ENCODE peak calls at places on chromosomes 3 and 15, in five cellular contexts. U is AG10803, L is sigmoid colon, I is GM23338, R is lower lobe of right lung. B is an unnamed sample.

GRCh38 chr3:14304101-14305045 is 98.0 kb upstream of the SLC6A6 start:
- DNase-seq in U (no peak), L (no peak), I (no peak), R (no peak), B (no peak)

GRCh38 chr15:48221885-48222284 is 15.8 kb downstream of the SLC12A1 start:
- DNase-seq in U (peak), L (no peak), I (no peak), R (no peak), B (peak)

GRCh38 chr3:53566450-53567145 is 72.2 kb downstream of the CACNA1D start:
- DNase-seq in U (no peak), L (no peak), I (no peak), R (no peak), B (no peak)

GRCh38 chr3:109137766-109138165 is 1.2 kb downstream of the C3orf85 start:
- DNase-seq in U (no peak), L (no peak), I (peak), R (no peak), B (no peak)

GRCh38 chr3:194686816-194687637 is 1.3 kb downstream of the FAM43A start:
- DNase-seq in U (peak), L (peak), I (peak), R (peak), B (peak)

GRCh38 chr15:84926491-84927220 is 42.2 kb downstream of the SLC28A1 start:
- DNase-seq in U (no peak), L (peak), I (no peak), R (no peak), B (no peak)

GRCh38 chr3:15148614-15149013 is 49.7 kb upstream of the RBSN start:
- DNase-seq in U (no peak), L (no peak), I (peak), R (no peak), B (no peak)

GRCh38 chr15:34616613-34617012 is 33.2 kb upstream of the GOLGA8B start:
- DNase-seq in U (peak), L (no peak), I (peak), R (no peak), B (peak)

GRCh38 chr3:58288011-58288728 is 17.9 kb upstream of the RPP14 start:
- DNase-seq in U (peak), L (no peak), I (peak), R (no peak), B (no peak)

GRCh38 chr3:104989878-104990277 is 376.8 kb upstream of the ALCAM start:
- DNase-seq in U (peak), L (no peak), I (no peak), R (no peak), B (peak)

GRCh38 chr3:104992618-104993017 is 374.1 kb upstream of the ALCAM start:
- DNase-seq in U (no peak), L (no peak), I (no peak), R (no peak), B (no peak)

GRCh38 chr3:104990758-104991157 is 376.0 kb upstream of the ALCAM start:
- DNase-seq in U (no peak), L (no peak), I (no peak), R (no peak), B (no peak)

GRCh38 chr3:104988491-104988890 is 378.2 kb upstream of the ALCAM start:
- DNase-seq in U (no peak), L (no peak), I (no peak), R (no peak), B (peak)

DNA sequence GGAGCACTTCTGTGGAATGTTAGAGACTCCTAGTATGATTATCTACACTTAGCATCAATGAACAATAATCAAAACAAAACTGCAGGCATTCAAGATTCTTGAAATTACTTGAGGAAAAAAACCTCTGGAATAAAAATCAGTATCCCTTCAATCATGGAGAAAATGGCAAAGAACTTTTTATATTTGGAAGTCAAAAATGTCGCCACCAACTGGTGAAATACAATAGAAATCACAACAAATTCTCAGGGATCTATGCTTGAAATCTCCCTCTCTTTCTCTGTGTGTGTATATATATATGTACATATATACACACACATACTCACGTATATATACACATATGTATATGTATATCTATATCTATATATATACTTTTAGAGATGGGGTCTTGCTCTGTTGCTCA is 378.9 kb upstream of the ALCAM start:
- DNase-seq in U (no peak), L (no peak), I (peak), R (no peak), B (no peak)
- TF ChIP-seq CTCF in U (peak), L (no peak), I (peak), R (no peak), B (peak)

GRCh38 chr3:165895919-165896318 is 58.7 kb upstream of the BCHE start:
- DNase-seq in U (no peak), L (no peak), I (peak), R (no peak), B (no peak)
- TF ChIP-seq CTCF in U (no peak), L (no peak), I (peak), R (no peak), B (no peak)

DNA sequence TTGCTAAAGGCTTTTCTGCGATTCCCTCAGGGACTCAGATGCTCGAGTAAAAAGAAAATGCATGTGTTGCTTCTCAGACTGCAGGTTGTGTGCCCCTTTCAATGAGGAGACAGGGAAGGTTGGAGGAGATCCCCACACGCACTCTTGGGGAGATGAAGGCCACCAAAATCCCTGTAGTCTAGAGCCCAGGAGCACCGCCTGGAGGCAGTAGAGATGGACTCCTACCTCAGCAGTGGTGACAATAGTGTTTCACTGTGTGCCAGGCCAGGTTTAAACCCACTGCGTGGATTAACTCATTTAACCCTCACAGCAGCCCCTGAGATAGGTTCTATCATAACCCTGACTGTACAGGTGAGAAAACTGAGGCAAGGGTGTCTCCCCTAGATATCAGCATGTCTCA is 15.2 kb downstream of the MEGF11 start:
- DNase-seq in U (no peak), L (no peak), I (peak), R (no peak), B (no peak)
- TF ChIP-seq CTCF in U (no peak), L (no peak), I (peak), R (no peak), B (no peak)

DNA sequence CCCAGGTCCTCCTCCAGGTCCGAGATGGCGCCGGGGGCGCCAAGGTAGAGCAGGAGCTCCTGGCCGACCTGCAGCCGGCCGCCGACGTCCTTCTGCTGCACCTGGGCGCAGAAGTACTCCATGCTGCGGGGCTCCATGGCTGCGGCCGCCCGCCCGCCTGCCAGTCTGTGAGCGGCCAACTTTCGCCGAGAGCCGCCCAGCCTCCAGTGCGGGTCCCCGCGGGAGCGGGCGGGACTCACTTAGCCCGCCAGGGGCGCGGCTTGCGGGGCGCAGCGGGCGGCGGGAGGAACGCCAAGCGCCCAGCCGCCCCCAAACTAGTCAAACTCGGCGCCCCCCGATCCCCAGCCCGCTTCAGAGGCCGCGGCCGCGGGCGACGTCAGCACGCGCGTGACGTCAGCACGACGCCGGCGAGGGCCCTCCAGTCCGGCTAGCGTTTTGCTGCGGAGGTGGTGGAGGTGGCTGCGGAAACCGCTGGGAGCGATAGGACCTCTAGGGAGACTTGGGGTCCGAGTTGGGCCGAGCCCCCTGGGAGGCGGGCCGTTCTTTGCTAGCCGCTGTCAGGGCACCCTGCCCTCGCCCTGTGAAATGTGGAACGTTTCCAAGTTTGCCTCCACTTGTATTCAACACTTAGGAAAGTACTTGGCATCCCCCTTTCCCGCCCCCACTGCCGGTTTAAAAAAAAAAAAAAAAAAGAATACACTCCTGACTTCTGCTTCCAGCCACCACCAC is at the start of gene CLASP2:
- DNase-seq in U (peak), L (peak), I (peak), R (peak), B (peak)
- TF ChIP-seq CTCF in U (no peak), L (no peak), I (no peak), R (no peak), B (peak)

DNA sequence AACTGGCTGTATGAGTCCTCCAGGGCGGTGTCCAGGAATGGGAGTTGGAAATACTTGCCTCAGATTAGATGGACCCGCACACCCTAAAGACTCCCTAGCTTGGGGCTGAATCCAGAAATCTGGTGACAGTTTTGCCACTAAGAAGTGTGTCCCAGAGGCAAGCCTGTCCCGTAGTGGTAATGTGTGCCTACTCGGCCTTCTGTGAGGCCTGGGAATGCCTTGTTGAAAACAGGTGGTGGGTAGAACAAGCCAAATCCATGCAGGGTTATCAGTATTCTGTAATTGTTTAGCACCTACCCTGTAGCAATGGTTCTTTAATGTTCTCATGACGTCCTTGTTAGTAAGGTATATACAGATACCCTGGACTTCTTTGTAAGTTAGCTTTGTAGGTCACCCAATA is 1.6 kb downstream of the C3orf52 start:
- DNase-seq in U (no peak), L (no peak), I (no peak), R (no peak), B (no peak)
- TF ChIP-seq CTCF in U (no peak), L (no peak), I (no peak), R (no peak), B (no peak)

DNA sequence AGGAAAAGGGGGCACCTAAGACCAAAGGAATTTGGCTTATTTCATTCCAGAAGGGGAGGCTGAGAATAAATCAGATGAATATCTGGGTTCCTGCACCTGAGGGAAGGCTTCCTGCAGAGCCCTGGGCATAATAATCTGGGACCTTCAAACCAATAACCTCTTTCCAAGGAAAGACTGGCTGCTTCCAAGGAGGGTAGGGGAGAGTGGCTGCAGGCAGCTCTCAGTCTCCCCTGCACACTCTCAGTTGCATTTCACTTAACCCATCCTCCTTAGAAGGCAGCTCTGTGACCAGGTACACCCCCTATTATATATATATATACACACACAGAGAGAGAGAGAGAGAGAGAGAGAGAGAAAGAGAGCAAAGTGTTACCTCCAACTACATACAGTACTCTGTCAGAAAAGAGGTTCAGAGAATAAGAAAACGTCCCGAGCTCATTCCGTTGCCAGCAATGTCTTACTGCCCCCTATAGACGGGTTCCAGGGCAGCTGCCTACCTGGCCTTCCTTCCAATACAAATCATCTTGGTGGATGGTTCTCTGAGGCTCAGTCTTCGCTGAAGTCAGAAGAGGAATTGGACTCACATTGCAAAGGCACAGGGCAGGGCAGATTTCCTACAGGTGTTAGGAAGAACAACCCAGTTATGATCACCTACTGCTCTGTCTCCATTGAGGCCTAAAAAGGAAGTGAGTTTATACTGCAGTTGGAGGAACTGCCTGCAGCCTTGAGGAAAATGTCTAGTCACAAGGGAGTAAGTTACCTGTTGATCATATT is 26.1 kb downstream of the CAPN3 start:
- DNase-seq in U (peak), L (no peak), I (peak), R (no peak), B (peak)
- TF ChIP-seq CTCF in U (peak), L (no peak), I (peak), R (peak), B (peak)

DNA sequence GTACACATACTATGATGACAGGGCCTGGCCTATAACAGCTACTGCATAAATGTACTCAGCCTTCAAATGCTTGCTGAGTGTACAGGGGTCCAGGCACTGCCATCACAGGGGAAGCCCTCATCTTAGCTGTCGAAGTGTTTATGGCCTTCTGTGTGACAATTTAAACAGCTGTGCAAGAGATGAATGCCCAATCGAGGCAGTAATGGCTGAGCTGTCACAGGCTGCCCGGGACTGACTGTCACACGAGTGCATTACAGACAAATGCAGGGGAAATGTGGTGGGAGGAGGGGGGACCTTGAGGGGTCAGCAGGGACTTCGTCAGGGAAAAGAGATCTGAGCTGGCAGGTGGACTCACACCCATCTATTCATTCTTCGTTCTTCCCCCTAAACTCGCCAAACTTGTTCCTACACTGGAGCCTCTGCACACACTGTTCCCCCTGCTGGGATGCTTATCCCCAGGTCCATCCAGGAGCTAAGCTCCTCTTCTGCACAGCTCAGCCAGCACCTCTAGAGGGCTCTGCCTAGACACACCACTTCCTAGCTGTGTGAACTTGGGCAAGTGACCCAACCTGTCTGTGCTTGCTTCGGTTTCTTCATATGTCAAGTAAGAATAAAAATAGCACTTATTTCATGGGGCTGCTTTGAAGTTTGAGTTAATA is 156.2 kb upstream of the IQSEC1 start:
- DNase-seq in U (no peak), L (no peak), I (peak), R (no peak), B (peak)
- TF ChIP-seq CTCF in U (peak), L (no peak), I (peak), R (peak), B (peak)

DNA sequence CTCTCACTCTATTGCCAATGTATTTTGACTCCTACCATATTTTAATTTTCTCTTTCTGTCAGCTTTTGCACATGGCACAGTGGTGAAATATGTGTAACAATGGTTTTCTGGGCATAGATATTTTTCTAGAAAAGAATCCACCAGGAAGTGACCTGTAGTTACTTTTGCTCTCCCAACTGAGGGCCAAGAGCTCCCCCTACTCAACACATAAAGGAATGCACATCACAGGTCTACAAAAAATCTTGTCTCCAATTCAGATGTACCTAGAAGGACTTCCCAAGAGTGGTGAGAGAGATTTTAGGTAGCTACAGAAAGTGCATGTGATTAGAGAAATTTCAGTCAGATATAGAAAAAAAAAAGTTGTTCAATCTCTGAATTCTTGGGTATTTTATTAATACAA is 15.6 kb downstream of the CPA3 start:
- DNase-seq in U (no peak), L (no peak), I (peak), R (no peak), B (no peak)
- TF ChIP-seq CTCF in U (no peak), L (no peak), I (peak), R (no peak), B (peak)

DNA sequence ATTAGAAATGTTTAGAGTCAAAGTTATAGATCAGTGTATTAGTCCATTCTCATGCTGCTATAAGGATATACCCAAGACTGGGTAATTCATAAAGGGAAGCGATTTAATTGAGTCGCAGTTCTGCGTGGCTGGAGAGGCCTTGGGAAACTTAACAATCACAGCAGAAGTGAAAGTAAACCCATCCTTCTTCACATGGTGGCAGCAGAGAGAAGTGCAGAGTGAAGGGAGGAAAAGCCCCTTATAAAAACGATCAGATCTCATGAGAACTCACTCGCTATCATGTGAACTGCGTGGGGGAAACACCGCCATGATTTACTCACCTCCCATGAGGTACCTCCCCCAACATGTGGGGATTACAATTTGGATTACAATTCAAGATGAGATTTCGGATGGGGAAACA is 871.5 kb downstream of the DIPK2A start:
- DNase-seq in U (no peak), L (no peak), I (peak), R (no peak), B (no peak)
- TF ChIP-seq CTCF in U (no peak), L (no peak), I (peak), R (no peak), B (no peak)

GRCh38 chr15:74958908-74959642 is 2.5 kb upstream of the RPP25 start:
- DNase-seq in U (no peak), L (no peak), I (peak), R (no peak), B (no peak)

GRCh38 chr15:74956648-74957300 is at the start of gene RPP25:
- DNase-seq in U (peak), L (peak), I (peak), R (peak), B (peak)

GRCh38 chr15:74959643-74959939 is 3.0 kb upstream of the RPP25 start:
- DNase-seq in U (no peak), L (no peak), I (no peak), R (no peak), B (no peak)

GRCh38 chr15:74957301-74958035 is 896 bp upstream of the RPP25 start:
- DNase-seq in U (peak), L (peak), I (peak), R (peak), B (no peak)

GRCh38 chr15:74958320-74958907 is 1.8 kb upstream of the RPP25 start:
- DNase-seq in U (peak), L (peak), I (peak), R (peak), B (peak)
- TF ChIP-seq CTCF in U (peak), L (no peak), I (no peak), R (peak), B (peak)

B was measured in HFFc6.